ENCODE peak calls at places on chromosomes 2 and 18, in nine cellular contexts. H is A549, N is adrenal gland, L is gastrocnemius medialis, U is HCT116, V is NB4, D is esophagus squamous epithelium, B is ovary, S is breast epithelium. P is an unnamed sample.

GRCh38 chr2:60380411-60380810 is 173.0 kb downstream of the BCL11A start:
- DNase-seq in H (no peak), N (no peak), L (no peak), U (no peak), V (no peak), D (no peak), B (no peak), S (no peak), P (no peak)

GRCh38 chr18:28189400-28190239 is 12.7 kb upstream of the CDH2 start:
- DNase-seq in H (no peak), N (peak; percentile 48), L (no peak), U (peak; percentile 23), V (peak; percentile 55), D (no peak), B (no peak), S (no peak), P (no peak)

GRCh38 chr2:2560374-2561015 is 229.4 kb upstream of the MYT1L start:
- DNase-seq in H (no peak), N (no peak), L (no peak), U (no peak), V (no peak), D (no peak), B (no peak), S (no peak), P (no peak)

GRCh38 chr2:174631009-174631981 is 33.7 kb upstream of the WIPF1 start:
- DNase-seq in H (no peak), N (no peak), L (no peak), U (no peak), V (no peak), D (no peak), B (no peak), S (no peak), P (no peak)

GRCh38 chr2:95017308-95017630 is 8.2 kb upstream of the MAL start:
- DNase-seq in H (no peak), N (no peak), L (no peak), U (no peak), V (no peak), D (no peak), B (no peak), S (no peak), P (no peak)

GRCh38 chr2:75595541-75596395 is 35.0 kb upstream of the EVA1A start:
- DNase-seq in H (no peak), N (no peak), L (no peak), U (no peak), V (no peak), D (no peak), B (no peak), S (no peak), P (no peak)

GRCh38 chr2:9693138-9693520 is 62.3 kb upstream of the YWHAQ start:
- DNase-seq in H (no peak), N (no peak), L (peak; percentile 96), U (no peak), V (no peak), D (no peak), B (peak; percentile 23), S (no peak), P (peak; percentile 86)

GRCh38 chr18:70182548-70182947 is 22.9 kb downstream of the RTTN start:
- DNase-seq in H (no peak), N (no peak), L (no peak), U (no peak), V (no peak), D (no peak), B (no peak), S (no peak), P (no peak)

GRCh38 chr2:105681927-105682326 is 62.8 kb upstream of the NCK2 start:
- DNase-seq in H (no peak), N (no peak), L (no peak), U (no peak), V (no peak), D (no peak), B (no peak), S (no peak), P (no peak)

GRCh38 chr2:200515155-200515554 is 5.3 kb upstream of the KCTD18 start:
- DNase-seq in H (no peak), N (no peak), L (no peak), U (no peak), V (no peak), D (no peak), B (no peak), S (no peak), P (no peak)

GRCh38 chr2:200507179-200507578 is 2.7 kb downstream of the KCTD18 start:
- DNase-seq in H (no peak), N (no peak), L (no peak), U (no peak), V (no peak), D (no peak), B (no peak), S (no peak), P (no peak)

GRCh38 chr2:200509227-200509607 is 651 bp downstream of the KCTD18 start:
- DNase-seq in H (peak; percentile 38), N (peak; percentile 22), L (no peak), U (no peak), V (peak; percentile 32), D (no peak), B (peak; percentile 24), S (no peak), P (peak; percentile 19)

GRCh38 chr2:200506679-200507078 is 3.2 kb downstream of the KCTD18 start:
- DNase-seq in H (no peak), N (no peak), L (no peak), U (no peak), V (no peak), D (no peak), B (no peak), S (no peak), P (no peak)

GRCh38 chr2:200509608-200510433 is at the start of gene KCTD18:
- DNase-seq in H (peak; percentile 87), N (peak; percentile 93), L (peak; percentile 86), U (peak; percentile 46), V (peak; percentile 95), D (peak; percentile 27), B (peak; percentile 92), S (peak; percentile 82), P (peak; percentile 94)
- TF ChIP-seq POLR2A in H (peak; percentile 56), N (peak; percentile 86), L (peak; percentile 93), U (no peak), V (peak; percentile 78), D (peak; percentile 89), B (peak; percentile 82), S (peak; percentile 10), P (peak; percentile 62)

DNA sequence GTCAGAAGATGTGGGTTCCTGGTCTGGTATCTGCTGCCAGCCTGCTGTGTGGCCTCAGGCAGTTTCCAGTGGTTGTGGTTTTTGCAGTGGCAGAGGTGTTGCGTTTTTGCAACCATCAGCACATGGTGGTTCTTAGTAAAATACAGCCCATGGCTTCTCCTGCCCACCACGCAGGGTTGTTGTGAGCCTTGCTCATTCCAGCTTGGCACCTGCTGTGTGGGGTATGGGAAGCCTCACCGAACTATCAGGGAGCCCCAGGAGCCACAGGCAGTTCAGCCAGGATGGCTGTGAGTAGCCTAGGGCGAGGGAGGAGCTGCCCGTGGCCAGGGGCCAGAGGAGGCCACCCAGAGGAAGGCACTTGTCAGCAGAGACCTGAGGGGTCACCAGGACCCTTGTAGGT is 9.8 kb downstream of the ARID5A start:
- DNase-seq in H (no peak), N (no peak), L (no peak), U (no peak), V (no peak), D (no peak), B (no peak), S (no peak), P (no peak)
- TF ChIP-seq POLR2A in H (no peak), N (no peak), L (no peak), U (no peak), V (no peak), D (no peak), B (no peak), S (no peak), P (no peak)

GRCh38 chr2:20661028-20661980 is 5.6 kb upstream of the GDF7 start:
- DNase-seq in H (peak; percentile 83), N (peak; percentile 58), L (peak; percentile 57), U (peak; percentile 69), V (peak; percentile 82), D (no peak), B (peak; percentile 70), S (peak; percentile 51), P (peak; percentile 83)
- TF ChIP-seq POLR2A in H (no peak), N (no peak), L (no peak), U (no peak), V (no peak), D (no peak), B (no peak), S (no peak), P (no peak)

GRCh38 chr18:12276736-12277554 is 22.8 kb downstream of the CIDEA start:
- DNase-seq in H (no peak), N (no peak), L (no peak), U (no peak), V (no peak), D (no peak), B (no peak), S (no peak), P (no peak)

GRCh38 chr18:12281861-12282260 is 26.2 kb upstream of the TUBB6 start:
- DNase-seq in H (no peak), N (no peak), L (no peak), U (no peak), V (no peak), D (no peak), B (no peak), S (no peak), P (no peak)

GRCh38 chr18:12278153-12278764 is 24.1 kb downstream of the CIDEA start:
- DNase-seq in H (no peak), N (no peak), L (no peak), U (no peak), V (no peak), D (no peak), B (no peak), S (peak; percentile 53), P (no peak)

GRCh38 chr18:12279781-12280531 is 25.8 kb downstream of the CIDEA start:
- DNase-seq in H (no peak), N (no peak), L (no peak), U (no peak), V (no peak), D (no peak), B (no peak), S (no peak), P (no peak)

DNA sequence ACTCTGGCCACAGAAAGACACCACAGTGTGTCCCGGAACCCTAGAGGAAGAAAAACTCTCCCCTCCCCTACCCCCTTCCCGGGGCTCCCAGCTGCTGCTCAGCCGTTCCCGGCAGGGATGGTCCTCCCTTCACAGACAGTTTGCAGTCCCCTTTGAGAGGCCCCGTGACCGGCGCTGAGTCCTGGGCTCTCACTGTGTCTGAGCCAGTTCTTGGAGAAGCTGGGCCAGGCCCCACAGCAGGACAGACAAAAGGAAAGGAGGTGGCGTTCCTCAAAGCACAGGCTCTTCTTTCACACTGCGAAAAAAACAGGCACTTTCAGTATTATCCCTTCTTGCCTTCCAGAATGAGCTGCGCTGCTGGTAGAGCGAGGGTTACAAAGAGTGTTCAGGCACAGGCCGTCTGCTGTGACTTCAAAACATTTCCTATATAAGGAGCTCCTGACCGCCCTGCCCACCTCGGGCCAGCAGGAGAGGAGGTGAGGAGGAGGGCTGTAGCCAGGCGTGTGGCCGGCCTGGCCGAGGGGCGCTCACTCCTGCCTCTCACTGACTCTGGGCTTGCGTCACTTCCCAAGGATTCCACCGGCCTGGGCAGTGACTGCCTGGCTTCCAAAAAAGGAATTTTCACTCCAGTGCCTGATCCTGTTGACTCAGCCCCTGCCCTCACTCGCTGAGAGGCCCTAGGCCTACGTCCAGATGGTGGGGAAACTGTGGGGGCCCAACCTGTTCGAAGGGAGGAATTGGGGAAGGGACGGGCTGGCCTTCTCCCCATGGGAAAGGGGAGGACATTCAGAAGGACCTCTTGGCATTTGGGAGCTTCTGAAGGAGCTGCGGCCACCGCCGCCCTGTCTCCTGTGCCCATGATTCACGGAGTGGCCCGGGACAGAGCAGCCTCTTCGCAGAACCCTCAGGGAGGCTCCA is 24.9 kb downstream of the CIDEA start:
- DNase-seq in H (no peak), N (peak; percentile 46), L (peak; percentile 65), U (no peak), V (no peak), D (no peak), B (peak; percentile 90), S (peak; percentile 93), P (peak; percentile 79)
- TF ChIP-seq POLR2A in H (no peak), N (peak; percentile 49), L (peak; percentile 57), U (no peak), V (no peak), D (peak; percentile 72), B (peak; percentile 81), S (peak; percentile 29), P (peak; percentile 51)

P was measured in H54.